ENCODE peak calls at places on chromosomes 6 and 20, in nine cellular contexts. One of them, this sample, is unnamed.

GRCh38 chr20:24896984-24897383 is 52.1 kb upstream of the CST7 start:
- DNase-seq in iPS-NIHi11: no peak
- DNase-seq in pancreas: no peak
- DNase-seq in NCI-H774: no peak
- DNase-seq in activated naive CD4-positive, alpha-beta T cell treated with anti-CD3 and anti-CD28 coated beads, Interleukin-2, amount 50 U/mL, for 16 hours: no peak
- DNase-seq in GOT3: no peak
- DNase-seq in A172: no peak
- DNase-seq in MM.1S: no peak
- DNase-seq in fibroblast of villous mesenchyme: no peak
- DNase-seq in this sample: no peak

GRCh38 chr6:79040083-79040482 is 38.0 kb downstream of the PHIP start:
- DNase-seq in iPS-NIHi11: no peak
- DNase-seq in pancreas: no peak
- DNase-seq in NCI-H774: no peak
- DNase-seq in activated naive CD4-positive, alpha-beta T cell treated with anti-CD3 and anti-CD28 coated beads, Interleukin-2, amount 50 U/mL, for 16 hours: no peak
- DNase-seq in GOT3: no peak
- DNase-seq in A172: no peak
- DNase-seq in MM.1S: peak; percentile 11
- DNase-seq in fibroblast of villous mesenchyme: peak; percentile 34
- DNase-seq in this sample: no peak

GRCh38 chr6:41560440-41561192 is 14.4 kb downstream of the FOXP4 start:
- DNase-seq in iPS-NIHi11: peak; percentile 86
- DNase-seq in pancreas: peak; percentile 83
- DNase-seq in NCI-H774: no peak
- DNase-seq in activated naive CD4-positive, alpha-beta T cell treated with anti-CD3 and anti-CD28 coated beads, Interleukin-2, amount 50 U/mL, for 16 hours: peak; percentile 81
- DNase-seq in GOT3: no peak
- DNase-seq in A172: no peak
- DNase-seq in MM.1S: peak; percentile 25
- DNase-seq in fibroblast of villous mesenchyme: no peak
- DNase-seq in this sample: peak; percentile 88

GRCh38 chr6:33634203-33634727 is 13.1 kb downstream of the ITPR3 start:
- DNase-seq in iPS-NIHi11: peak; percentile 60
- DNase-seq in pancreas: no peak
- DNase-seq in NCI-H774: peak; percentile 30
- DNase-seq in activated naive CD4-positive, alpha-beta T cell treated with anti-CD3 and anti-CD28 coated beads, Interleukin-2, amount 50 U/mL, for 16 hours: no peak
- DNase-seq in GOT3: no peak
- DNase-seq in A172: no peak
- DNase-seq in MM.1S: no peak
- DNase-seq in fibroblast of villous mesenchyme: peak; percentile 17
- DNase-seq in this sample: no peak

GRCh38 chr6:149313070-149313469 is 4.4 kb upstream of the TAB2 start:
- DNase-seq in iPS-NIHi11: no peak
- DNase-seq in pancreas: no peak
- DNase-seq in NCI-H774: no peak
- DNase-seq in activated naive CD4-positive, alpha-beta T cell treated with anti-CD3 and anti-CD28 coated beads, Interleukin-2, amount 50 U/mL, for 16 hours: no peak
- DNase-seq in GOT3: no peak
- DNase-seq in A172: no peak
- DNase-seq in MM.1S: no peak
- DNase-seq in fibroblast of villous mesenchyme: no peak
- DNase-seq in this sample: no peak

GRCh38 chr6:5142915-5143314 is 57.8 kb downstream of the PPP1R3G start:
- DNase-seq in iPS-NIHi11: no peak
- DNase-seq in pancreas: no peak
- DNase-seq in NCI-H774: no peak
- DNase-seq in activated naive CD4-positive, alpha-beta T cell treated with anti-CD3 and anti-CD28 coated beads, Interleukin-2, amount 50 U/mL, for 16 hours: no peak
- DNase-seq in GOT3: no peak
- DNase-seq in A172: peak; percentile 37
- DNase-seq in MM.1S: no peak
- DNase-seq in fibroblast of villous mesenchyme: no peak
- DNase-seq in this sample: no peak

GRCh38 chr6:94071835-94072234 is 652.5 kb upstream of the EPHA7 start:
- DNase-seq in iPS-NIHi11: no peak
- DNase-seq in pancreas: no peak
- DNase-seq in NCI-H774: no peak
- DNase-seq in activated naive CD4-positive, alpha-beta T cell treated with anti-CD3 and anti-CD28 coated beads, Interleukin-2, amount 50 U/mL, for 16 hours: no peak
- DNase-seq in GOT3: no peak
- DNase-seq in A172: no peak
- DNase-seq in MM.1S: peak; percentile 42
- DNase-seq in fibroblast of villous mesenchyme: no peak
- DNase-seq in this sample: no peak

GRCh38 chr6:11149551-11149950 is 38.0 kb upstream of the ERVFRD-1 start:
- DNase-seq in iPS-NIHi11: no peak
- DNase-seq in pancreas: no peak
- DNase-seq in NCI-H774: no peak
- DNase-seq in activated naive CD4-positive, alpha-beta T cell treated with anti-CD3 and anti-CD28 coated beads, Interleukin-2, amount 50 U/mL, for 16 hours: no peak
- DNase-seq in GOT3: no peak
- DNase-seq in A172: no peak
- DNase-seq in MM.1S: no peak
- DNase-seq in fibroblast of villous mesenchyme: no peak
- DNase-seq in this sample: no peak

GRCh38 chr20:63177134-63177784 is 38.7 kb downstream of the YTHDF1 start:
- DNase-seq in iPS-NIHi11: peak; percentile 68
- DNase-seq in pancreas: no peak
- DNase-seq in NCI-H774: no peak
- DNase-seq in activated naive CD4-positive, alpha-beta T cell treated with anti-CD3 and anti-CD28 coated beads, Interleukin-2, amount 50 U/mL, for 16 hours: peak; percentile 41
- DNase-seq in GOT3: no peak
- DNase-seq in A172: no peak
- DNase-seq in MM.1S: no peak
- DNase-seq in fibroblast of villous mesenchyme: no peak
- DNase-seq in this sample: no peak

GRCh38 chr6:109455161-109455501 is 441 bp downstream of the MICAL1 start:
- DNase-seq in iPS-NIHi11: no peak
- DNase-seq in pancreas: no peak
- DNase-seq in NCI-H774: no peak
- DNase-seq in activated naive CD4-positive, alpha-beta T cell treated with anti-CD3 and anti-CD28 coated beads, Interleukin-2, amount 50 U/mL, for 16 hours: no peak
- DNase-seq in GOT3: no peak
- DNase-seq in A172: peak; percentile 4
- DNase-seq in MM.1S: peak; percentile 29
- DNase-seq in fibroblast of villous mesenchyme: no peak
- DNase-seq in this sample: peak; percentile 75